ENCODE peak calls at places on chromosomes 12 and 14, in four cellular contexts. One of them, this sample, is unnamed.

GRCh38 chr12:29546000-29546399 is 48.5 kb upstream of the OVCH1 start:
- DNase-seq in K562: no peak
- DNase-seq in GM12878: no peak
- DNase-seq in HepG2: no peak
- DNase-seq in this sample: no peak

GRCh38 chr12:49091056-49091835 is 3.4 kb downstream of the DHH start:
- DNase-seq in K562: no peak
- DNase-seq in GM12878: no peak
- DNase-seq in HepG2: no peak
- DNase-seq in this sample: no peak

GRCh38 chr12:102880783-102881182 is 36.3 kb downstream of the PAH start:
- DNase-seq in K562: no peak
- DNase-seq in GM12878: no peak
- DNase-seq in HepG2: no peak
- DNase-seq in this sample: no peak

GRCh38 chr12:9796346-9796745 is 30.9 kb upstream of the KLRF1 start:
- DNase-seq in K562: no peak
- DNase-seq in GM12878: no peak
- DNase-seq in HepG2: no peak
- DNase-seq in this sample: no peak

GRCh38 chr12:19436931-19437330 is 2.4 kb upstream of the AEBP2 start:
- DNase-seq in K562: no peak
- DNase-seq in GM12878: no peak
- DNase-seq in HepG2: no peak
- DNase-seq in this sample: no peak

GRCh38 chr14:67167420-67168109 is 21.7 kb upstream of the GARIN2 start:
- DNase-seq in K562: no peak
- DNase-seq in GM12878: no peak
- DNase-seq in HepG2: peak
- DNase-seq in this sample: no peak

GRCh38 chr12:112419269-112420133 is 754 bp downstream of the PTPN11 start:
- DNase-seq in K562: no peak
- DNase-seq in GM12878: no peak
- DNase-seq in HepG2: peak
- DNase-seq in this sample: peak

GRCh38 chr12:132024758-132025157 is 75.0 kb downstream of the EP400 start:
- DNase-seq in K562: no peak
- DNase-seq in GM12878: no peak
- DNase-seq in HepG2: no peak
- DNase-seq in this sample: no peak

GRCh38 chr12:38906482-38907170 is 1.2 kb upstream of the CPNE8 start:
- DNase-seq in K562: peak
- DNase-seq in GM12878: peak
- DNase-seq in HepG2: peak
- DNase-seq in this sample: peak

GRCh38 chr12:34304001-34304400 is 281.7 kb downstream of the ALG10 start:
- DNase-seq in K562: no peak
- DNase-seq in GM12878: no peak
- DNase-seq in HepG2: no peak
- DNase-seq in this sample: no peak

GRCh38 chr12:93135286-93136239 is 206.5 kb upstream of the EEA1 start:
- DNase-seq in K562: no peak
- DNase-seq in GM12878: no peak
- DNase-seq in HepG2: peak
- DNase-seq in this sample: no peak

GRCh38 chr12:17357396-17357795 is 732.6 kb downstream of the RERGL start:
- DNase-seq in K562: no peak
- DNase-seq in GM12878: no peak
- DNase-seq in HepG2: no peak
- DNase-seq in this sample: no peak

GRCh38 chr12:46377678-46378077 is 5.1 kb upstream of the SLC38A2 start:
- DNase-seq in K562: no peak
- DNase-seq in GM12878: no peak
- DNase-seq in HepG2: no peak
- DNase-seq in this sample: no peak

GRCh38 chr12:75977952-75978671 is 53.5 kb downstream of the PHLDA1 start:
- DNase-seq in K562: peak
- DNase-seq in GM12878: peak
- DNase-seq in HepG2: peak
- DNase-seq in this sample: peak

GRCh38 chr14:65696801-65697200 is 284.3 kb downstream of the FUT8 start:
- DNase-seq in K562: no peak
- DNase-seq in GM12878: no peak
- DNase-seq in HepG2: no peak
- DNase-seq in this sample: no peak

GRCh38 chr14:53126705-53127104 is 26.4 kb downstream of the DDHD1 start:
- DNase-seq in K562: no peak
- DNase-seq in GM12878: no peak
- DNase-seq in HepG2: no peak
- DNase-seq in this sample: no peak

GRCh38 chr12:6632026-6632978 is 3.5 kb downstream of the LPAR5 start:
- DNase-seq in K562: no peak
- DNase-seq in GM12878: peak
- DNase-seq in HepG2: no peak
- DNase-seq in this sample: no peak

GRCh38 chr12:46101121-46101869 is 110.9 kb upstream of the SCAF11 start:
- DNase-seq in K562: no peak
- DNase-seq in GM12878: no peak
- DNase-seq in HepG2: no peak
- DNase-seq in this sample: no peak

GRCh38 chr14:22767323-22767589 is 768 bp downstream of the OXA1L start:
- DNase-seq in K562: no peak
- DNase-seq in GM12878: no peak
- DNase-seq in HepG2: no peak
- DNase-seq in this sample: no peak

GRCh38 chr12:29991924-29992323 is 208.2 kb upstream of the TMTC1 start:
- DNase-seq in K562: no peak
- DNase-seq in GM12878: no peak
- DNase-seq in HepG2: no peak
- DNase-seq in this sample: no peak

GRCh38 chr12:24705741-24706358 is 243.1 kb downstream of the BCAT1 start:
- DNase-seq in K562: no peak
- DNase-seq in GM12878: peak
- DNase-seq in HepG2: no peak
- DNase-seq in this sample: no peak

GRCh38 chr14:96225745-96226151 is 21.1 kb downstream of the BDKRB2 start:
- DNase-seq in K562: no peak
- DNase-seq in GM12878: no peak
- DNase-seq in HepG2: peak
- DNase-seq in this sample: peak

GRCh38 chr14:54803396-54803795 is 99.2 kb downstream of the GCH1 start:
- DNase-seq in K562: no peak
- DNase-seq in GM12878: no peak
- DNase-seq in HepG2: no peak
- DNase-seq in this sample: no peak

GRCh38 chr12:132315951-132316350 is 13.4 kb downstream of the GALNT9 start:
- DNase-seq in K562: no peak
- DNase-seq in GM12878: no peak
- DNase-seq in HepG2: no peak
- DNase-seq in this sample: no peak

GRCh38 chr12:110281549-110282342 is 699 bp downstream of the ATP2A2 start:
- DNase-seq in K562: no peak
- DNase-seq in GM12878: no peak
- DNase-seq in HepG2: no peak
- DNase-seq in this sample: peak

GRCh38 chr14:48537600-48537999 is 862.2 kb upstream of the MDGA2 start:
- DNase-seq in K562: no peak
- DNase-seq in GM12878: no peak
- DNase-seq in HepG2: no peak
- DNase-seq in this sample: no peak

GRCh38 chr14:21307641-21308040 is 27.8 kb downstream of the RPGRIP1 start:
- DNase-seq in K562: no peak
- DNase-seq in GM12878: no peak
- DNase-seq in HepG2: no peak
- DNase-seq in this sample: no peak

GRCh38 chr14:69877492-69877891 is 1.7 kb upstream of the SMOC1 start:
- DNase-seq in K562: peak
- DNase-seq in GM12878: no peak
- DNase-seq in HepG2: no peak
- DNase-seq in this sample: peak

GRCh38 chr12:50505386-50505827 is 622 bp downstream of the DIP2B start:
- DNase-seq in K562: peak
- DNase-seq in GM12878: no peak
- DNase-seq in HepG2: no peak
- DNase-seq in this sample: no peak

GRCh38 chr12:50765325-50765911 is 1.5 kb downstream of the ATF1 start:
- DNase-seq in K562: peak
- DNase-seq in GM12878: no peak
- DNase-seq in HepG2: peak
- DNase-seq in this sample: peak

GRCh38 chr14:79161576-79161975 is 991.4 kb downstream of the NRXN3 start:
- DNase-seq in K562: no peak
- DNase-seq in GM12878: no peak
- DNase-seq in HepG2: no peak
- DNase-seq in this sample: peak
- TF ChIP-seq FOXK2 in K562: no peak
- TF ChIP-seq FOXK2 in GM12878: no peak
- TF ChIP-seq FOXK2 in HepG2: no peak
- TF ChIP-seq FOXK2 in this sample: no peak

GRCh38 chr12:129385637-129385990 is 518.2 kb downstream of the TMEM132D start:
- DNase-seq in K562: no peak
- DNase-seq in GM12878: no peak
- DNase-seq in HepG2: no peak
- DNase-seq in this sample: no peak
- TF ChIP-seq FOXK2 in K562: no peak
- TF ChIP-seq FOXK2 in GM12878: no peak
- TF ChIP-seq FOXK2 in HepG2: no peak
- TF ChIP-seq FOXK2 in this sample: no peak

GRCh38 chr14:75489480-75489837 is 32.8 kb upstream of the BATF start:
- DNase-seq in K562: no peak
- DNase-seq in GM12878: no peak
- DNase-seq in HepG2: no peak
- DNase-seq in this sample: no peak

GRCh38 chr14:75486317-75486716 is 36.0 kb upstream of the BATF start:
- DNase-seq in K562: no peak
- DNase-seq in GM12878: no peak
- DNase-seq in HepG2: no peak
- DNase-seq in this sample: no peak

GRCh38 chr14:75491376-75491978 is 30.8 kb upstream of the BATF start:
- DNase-seq in K562: no peak
- DNase-seq in GM12878: no peak
- DNase-seq in HepG2: no peak
- DNase-seq in this sample: no peak

GRCh38 chr14:75484711-75485429 is 37.4 kb upstream of the BATF start:
- DNase-seq in K562: no peak
- DNase-seq in GM12878: no peak
- DNase-seq in HepG2: no peak
- DNase-seq in this sample: no peak

GRCh38 chr14:75487155-75487671 is 35.1 kb upstream of the BATF start:
- DNase-seq in K562: no peak
- DNase-seq in GM12878: peak
- DNase-seq in HepG2: no peak
- DNase-seq in this sample: no peak
- TF ChIP-seq FOXK2 in K562: no peak
- TF ChIP-seq FOXK2 in GM12878: no peak
- TF ChIP-seq FOXK2 in HepG2: no peak
- TF ChIP-seq FOXK2 in this sample: no peak

DNA sequence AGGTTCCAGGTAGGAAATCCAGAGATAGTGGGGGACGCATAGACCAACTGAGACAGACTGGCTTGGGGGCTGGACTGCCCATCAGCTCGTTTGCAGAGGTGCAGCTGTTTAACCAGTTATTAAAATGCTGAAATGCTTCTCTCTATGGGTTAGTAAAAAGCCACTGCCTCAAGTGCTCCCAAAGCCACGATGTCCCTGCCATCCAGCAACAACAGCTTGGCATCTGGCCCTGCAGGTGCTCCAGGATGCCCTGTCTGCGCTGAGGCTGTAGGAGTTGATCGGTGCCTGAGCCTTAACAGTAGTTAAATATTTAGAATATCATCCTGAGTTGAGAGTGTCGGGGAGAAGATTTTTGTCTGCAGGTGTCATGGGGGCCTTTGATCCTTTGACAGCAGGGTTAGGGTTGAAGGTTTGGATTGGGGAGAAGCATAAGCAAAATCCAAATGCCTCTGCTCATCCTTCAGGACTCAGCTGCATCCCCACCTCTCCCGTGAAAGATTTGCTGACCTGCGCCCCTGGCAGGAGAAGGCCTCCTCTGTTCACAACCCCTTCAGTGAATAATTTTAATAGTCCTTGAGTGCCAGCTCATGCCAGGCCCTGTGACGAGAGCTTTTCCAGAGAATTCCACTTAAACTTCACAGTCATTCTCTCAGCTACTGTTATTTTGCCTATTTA is 127.3 kb upstream of the PWP1 start:
- DNase-seq in K562: no peak
- DNase-seq in GM12878: no peak
- DNase-seq in HepG2: no peak
- DNase-seq in this sample: no peak
- TF ChIP-seq FOXK2 in K562: no peak
- TF ChIP-seq FOXK2 in GM12878: no peak
- TF ChIP-seq FOXK2 in HepG2: no peak
- TF ChIP-seq FOXK2 in this sample: no peak

DNA sequence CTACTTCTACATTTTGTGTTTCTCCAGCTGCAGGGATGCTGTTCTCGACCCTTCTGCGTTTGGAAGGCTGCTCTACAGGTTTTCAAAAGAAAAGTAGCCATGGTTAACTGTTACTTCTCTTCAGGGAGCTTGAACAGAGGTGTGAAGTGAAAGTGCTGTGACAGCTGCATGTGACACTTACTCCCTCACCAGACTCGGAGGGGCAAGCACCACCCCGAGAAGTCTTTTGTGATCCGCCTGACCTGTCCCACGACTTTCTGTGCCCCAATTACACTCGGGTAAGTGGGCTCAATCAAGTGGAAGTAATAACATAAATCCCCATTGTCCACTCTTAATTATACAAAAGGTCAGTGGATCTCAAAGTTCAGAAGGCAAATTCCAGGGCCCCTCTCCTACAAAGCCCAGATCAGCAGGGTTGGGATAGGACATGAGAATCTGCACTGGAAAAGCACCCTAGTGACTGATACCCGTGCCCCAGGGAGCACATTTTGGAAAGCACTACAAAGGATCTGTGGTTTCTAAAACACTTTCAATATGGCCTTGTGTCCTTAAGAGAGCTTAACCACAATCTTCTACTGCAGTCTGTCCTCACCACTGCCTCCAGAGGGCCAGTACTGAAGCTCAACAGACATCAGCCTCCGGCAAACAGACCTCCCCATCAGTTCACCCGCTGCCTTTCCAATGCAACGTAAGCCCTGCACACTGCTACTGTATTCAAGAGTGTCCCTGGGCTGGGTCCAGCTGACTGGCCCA is 11.6 kb downstream of the FICD start:
- DNase-seq in K562: no peak
- DNase-seq in GM12878: no peak
- DNase-seq in HepG2: no peak
- DNase-seq in this sample: no peak
- TF ChIP-seq FOXK2 in K562: no peak
- TF ChIP-seq FOXK2 in GM12878: no peak
- TF ChIP-seq FOXK2 in HepG2: no peak
- TF ChIP-seq FOXK2 in this sample: no peak

DNA sequence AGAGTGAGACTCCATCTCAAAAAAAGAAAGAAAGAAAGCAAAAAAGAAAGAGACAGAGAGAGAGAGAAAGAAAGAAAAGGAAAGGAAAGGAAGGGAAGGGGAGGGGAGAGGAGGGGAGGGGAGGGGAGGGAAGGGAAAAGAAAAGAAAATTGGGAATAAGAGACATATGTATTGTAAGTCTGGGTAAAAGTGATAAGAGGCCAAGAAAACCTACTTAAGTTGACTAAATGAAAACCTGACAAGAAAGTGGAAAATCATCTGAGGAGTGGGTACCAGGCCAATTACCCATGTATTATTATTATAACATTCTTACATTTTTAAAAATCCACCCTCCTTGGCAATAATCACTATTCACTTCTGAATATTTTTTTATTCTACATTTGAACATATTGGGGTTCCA is 46.0 kb downstream of the JKAMP start:
- DNase-seq in K562: no peak
- DNase-seq in GM12878: no peak
- DNase-seq in HepG2: no peak
- DNase-seq in this sample: no peak
- TF ChIP-seq FOXK2 in K562: no peak
- TF ChIP-seq FOXK2 in GM12878: no peak
- TF ChIP-seq FOXK2 in HepG2: no peak
- TF ChIP-seq FOXK2 in this sample: no peak

This sample was measured in HEK293T.